ENCODE peak calls at places on chromosomes 16 and 17, in six cellular contexts. I, X, A, K, Y and Q are unnamed samples.

GRCh38 chr17:72422505-72423285 is 301.9 kb downstream of the SOX9 start:
- DNase-seq in I (peak; percentile 86), X (peak; percentile 65), A (peak; percentile 84), K (peak; percentile 84), Y (peak; percentile 73), Q (peak; percentile 53)

GRCh38 chr16:5428932-5429331 is 331.3 kb upstream of the EEF2KMT start:
- DNase-seq in I (no peak), X (no peak), A (no peak), K (no peak), Y (no peak), Q (no peak)

GRCh38 chr17:82297280-82297803 is 20.1 kb downstream of the CD7 start:
- DNase-seq in I (peak; percentile 88), X (peak; percentile 93), A (peak; percentile 39), K (peak; percentile 96), Y (peak; percentile 65), Q (peak; percentile 85)

GRCh38 chr17:28901866-28902818 is 737 bp downstream of the DHRS13 start:
- DNase-seq in I (no peak), X (no peak), A (peak; percentile 30), K (no peak), Y (no peak), Q (no peak)

GRCh38 chr16:88468289-88469129 is 15.4 kb downstream of the ZFPM1 start:
- DNase-seq in I (no peak), X (no peak), A (no peak), K (no peak), Y (no peak), Q (no peak)

GRCh38 chr17:81941484-81942166 is 4.5 kb upstream of the PYCR1 start:
- DNase-seq in I (no peak), X (no peak), A (no peak), K (peak; percentile 92), Y (no peak), Q (no peak)

GRCh38 chr17:77313831-77314230 is 173.1 kb downstream of the SEC14L1 start:
- DNase-seq in I (no peak), X (no peak), A (no peak), K (no peak), Y (no peak), Q (no peak)

GRCh38 chr17:2054740-2055493 is at the start of gene HIC1:
- DNase-seq in I (peak; percentile 88), X (peak; percentile 74), A (peak; percentile 74), K (peak; percentile 90), Y (no peak), Q (peak; percentile 96)

GRCh38 chr16:66927918-66928649 is 2.7 kb upstream of the RRAD start:
- DNase-seq in I (no peak), X (no peak), A (peak; percentile 41), K (peak; percentile 92), Y (no peak), Q (no peak)

GRCh38 chr17:77859411-77859810 is 99.1 kb upstream of the TNRC6C start:
- DNase-seq in I (no peak), X (no peak), A (no peak), K (no peak), Y (no peak), Q (no peak)

GRCh38 chr17:80647746-80648145 is 103.1 kb downstream of the RPTOR start:
- DNase-seq in I (no peak), X (no peak), A (peak; percentile 88), K (no peak), Y (no peak), Q (no peak)

GRCh38 chr17:6526362-6527152 is 29.8 kb downstream of the PITPNM3 start:
- DNase-seq in I (no peak), X (no peak), A (no peak), K (no peak), Y (no peak), Q (no peak)

GRCh38 chr16:1772362-1772907 is at the start of gene EME2:
- DNase-seq in I (peak; percentile 55), X (no peak), A (no peak), K (peak; percentile 61), Y (no peak), Q (no peak)

DNA sequence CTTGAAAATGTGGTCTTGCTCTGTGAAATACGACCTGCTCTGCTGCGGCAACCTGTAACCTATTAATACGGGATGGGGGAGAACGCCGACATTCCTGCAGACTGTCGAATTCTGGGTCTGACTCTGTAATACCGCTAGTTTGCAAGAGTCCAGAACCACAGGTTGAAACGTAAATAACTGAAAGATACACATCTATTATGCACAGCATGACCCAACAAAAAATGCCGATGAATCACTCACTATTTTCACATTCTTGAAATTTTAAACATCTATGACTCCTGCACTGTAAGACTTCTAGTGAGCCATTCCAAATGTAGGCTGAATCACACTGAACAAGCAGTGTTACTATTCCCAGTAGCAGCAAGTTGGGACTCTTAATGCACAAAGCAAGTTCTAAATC is 20.4 kb downstream of the VPS53 start:
- DNase-seq in I (no peak), X (no peak), A (peak; percentile 99), K (no peak), Y (no peak), Q (no peak)
- H3K4me3 ChIP-seq in I (no peak overlapping the region), X (no peak overlapping the region), A (no peak overlapping the region), K (no peak overlapping the region), Y (no peak overlapping the region), Q (no peak overlapping the region)

GRCh38 chr17:57284583-57284982 is 28.3 kb downstream of the MSI2 start:
- DNase-seq in I (no peak), X (no peak), A (no peak), K (no peak), Y (no peak), Q (no peak)
- H3K4me3 ChIP-seq in I (no peak overlapping the region), X (no peak overlapping the region), A (no peak overlapping the region), K (no peak overlapping the region), Y (no peak overlapping the region), Q (no peak overlapping the region)

GRCh38 chr17:78921437-78921971 is 3.7 kb downstream of the TIMP2 start:
- DNase-seq in I (no peak), X (no peak), A (peak; percentile 49), K (peak; percentile 58), Y (no peak), Q (no peak)

GRCh38 chr17:78925234-78925633 is at the start of gene TIMP2:
- DNase-seq in I (no peak), X (peak; percentile 83), A (peak; percentile 83), K (peak; percentile 92), Y (no peak), Q (peak; percentile 90)

GRCh38 chr17:78923660-78924453 is 1.3 kb downstream of the TIMP2 start:
- DNase-seq in I (peak; percentile 62), X (peak; percentile 82), A (no peak), K (peak; percentile 70), Y (peak; percentile 46), Q (peak; percentile 92)

GRCh38 chr17:78924481-78925151 is 571 bp downstream of the TIMP2 start:
- DNase-seq in I (no peak), X (no peak), A (peak; percentile 59), K (peak; percentile 66), Y (no peak), Q (no peak)

GRCh38 chr17:78922876-78923498 is 2.2 kb downstream of the TIMP2 start:
- DNase-seq in I (no peak), X (no peak), A (no peak), K (peak; percentile 50), Y (no peak), Q (no peak)
- H3K4me3 ChIP-seq in I (no peak overlapping the region), X (peak overlapping the region; percentile 79), A (peak overlapping the region; percentile 86), K (peak overlapping the region; percentile 70), Y (no peak overlapping the region), Q (no peak overlapping the region)

GRCh38 chr17:56608941-56609340 is 15.4 kb downstream of the NOG start:
- DNase-seq in I (no peak), X (no peak), A (no peak), K (no peak), Y (no peak), Q (no peak)
- H3K4me3 ChIP-seq in I (no peak overlapping the region), X (no peak overlapping the region), A (no peak overlapping the region), K (no peak overlapping the region), Y (no peak overlapping the region), Q (no peak overlapping the region)